ENCODE peak calls at places on chromosomes 7 and 10, in four cellular contexts. U, N, D and O are unnamed samples.

GRCh38 chr10:125611216-125611615 is 71.7 kb downstream of the TEX36 start:
- DNase-seq in N (no peak), D (no peak), U (no peak), O (no peak)

GRCh38 chr10:119005377-119006043 is 24.0 kb upstream of the NANOS1 start:
- DNase-seq in N (no peak), D (no peak), U (peak), O (peak)

GRCh38 chr10:118870467-118871243 is 115.9 kb upstream of the CACUL1 start:
- DNase-seq in N (no peak), D (no peak), U (peak), O (peak)

GRCh38 chr7:94417261-94417660 is 22.6 kb downstream of the COL1A2 start:
- DNase-seq in D (no peak), U (no peak), N (no peak), O (no peak)

GRCh38 chr10:49595713-49596492 is 14.2 kb upstream of the SLC18A3 start:
- DNase-seq in N (no peak), D (no peak), U (peak), O (no peak)

GRCh38 chr10:117532003-117532385 is 10.6 kb upstream of the EMX2 start:
- DNase-seq in U (no peak), N (no peak), D (no peak), O (no peak)

GRCh38 chr10:96387151-96387550 is 28.3 kb upstream of the OPALIN start:
- DNase-seq in N (no peak), U (no peak), D (no peak), O (no peak)

GRCh38 chr7:24971333-24972165 is 8.4 kb downstream of the OSBPL3 start:
- DNase-seq in N (no peak), U (peak), D (no peak), O (peak)

GRCh38 chr7:94883676-94884075 is 23.7 kb upstream of the PPP1R9A start:
- DNase-seq in N (no peak), U (no peak), D (no peak), O (no peak)

GRCh38 chr10:52597189-52597863 is 175.3 kb downstream of the MBL2 start:
- DNase-seq in D (no peak), N (no peak), U (peak), O (no peak)

GRCh38 chr10:95388539-95388938 is 97.7 kb upstream of the PDLIM1 start:
- DNase-seq in N (peak), U (peak), D (no peak), O (no peak)

GRCh38 chr7:77827999-77828398 is 29.4 kb downstream of the PHTF2 start:
- DNase-seq in N (no peak), U (no peak), D (no peak), O (peak)

GRCh38 chr10:70598857-70599295 is 3.7 kb downstream of the PRF1 start:
- DNase-seq in N (no peak), U (no peak), D (no peak), O (no peak)

GRCh38 chr7:816751-817671 is 15.3 kb upstream of the SUN1 start:
- DNase-seq in N (no peak), U (peak), D (peak), O (peak)

GRCh38 chr7:84492128-84492527 is 297.5 kb upstream of the SEMA3A start:
- DNase-seq in U (no peak), D (no peak), N (no peak), O (no peak)

GRCh38 chr7:84492565-84493034 is 298.0 kb upstream of the SEMA3A start:
- DNase-seq in D (no peak), U (no peak), N (no peak), O (no peak)

GRCh38 chr7:84490661-84491060 is 296.1 kb upstream of the SEMA3A start:
- DNase-seq in D (no peak), U (no peak), N (no peak), O (no peak)
- H3K4me3 ChIP-seq in D (no peak), U (no peak), N (no peak), O (no peak)

GRCh38 chr7:130226333-130226732 is 18.7 kb downstream of the SSMEM1 start:
- DNase-seq in U (no peak), N (no peak), D (no peak), O (no peak)
- H3K4me3 ChIP-seq in U (no peak), N (no peak), D (no peak), O (no peak)

GRCh38 chr7:99752354-99752753 is 17.4 kb upstream of the CYP3A7 start:
- DNase-seq in D (no peak), U (peak), N (peak), O (peak)
- H3K4me3 ChIP-seq in D (no peak), U (no peak), N (no peak), O (no peak)

GRCh38 chr7:4707980-4708411 is 25.9 kb downstream of the FOXK1 start:
- DNase-seq in D (peak), N (no peak), U (no peak), O (no peak)

GRCh38 chr7:4709187-4709586 is 27.1 kb downstream of the FOXK1 start:
- DNase-seq in U (no peak), N (no peak), D (peak), O (no peak)

GRCh38 chr7:4703532-4703931 is 21.4 kb downstream of the FOXK1 start:
- DNase-seq in U (no peak), N (no peak), D (no peak), O (no peak)

GRCh38 chr7:4707134-4707651 is 25.1 kb downstream of the FOXK1 start:
- DNase-seq in D (peak), N (no peak), U (no peak), O (no peak)

GRCh38 chr7:4706384-4707032 is 24.4 kb downstream of the FOXK1 start:
- DNase-seq in N (no peak), U (no peak), D (peak), O (no peak)
- H3K4me3 ChIP-seq in N (no peak), U (no peak), D (peak), O (no peak)

DNA sequence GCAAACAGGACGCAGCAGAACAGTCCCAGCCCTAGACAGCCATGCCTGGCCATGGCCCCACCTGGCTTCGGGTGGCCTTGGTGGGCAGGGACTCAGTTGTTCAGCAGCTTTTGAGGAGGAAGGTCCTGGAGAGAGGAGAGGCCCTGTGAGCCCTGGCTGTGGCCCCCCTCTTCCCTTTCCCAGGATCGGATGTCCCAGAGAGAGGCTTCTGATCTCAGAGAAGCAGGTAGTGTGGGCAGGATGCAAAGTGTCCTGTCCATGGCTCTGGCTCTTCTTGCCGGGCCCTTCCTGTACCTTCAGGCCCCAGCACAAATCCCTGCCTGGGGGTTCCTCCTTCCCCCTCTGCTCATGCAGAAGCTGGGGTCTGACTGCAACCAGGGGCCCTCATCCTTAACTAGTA is 1.6 kb downstream of the PRRT4 start:
- DNase-seq in D (peak), U (no peak), N (no peak), O (no peak)
- H3K4me3 ChIP-seq in D (no peak), U (no peak), N (no peak), O (no peak)

GRCh38 chr7:88386757-88387156 is 80.1 kb upstream of the STEAP4 start:
- DNase-seq in N (no peak), U (no peak), D (no peak), O (no peak)
- H3K4me3 ChIP-seq in N (no peak), U (no peak), D (no peak), O (no peak)

DNA sequence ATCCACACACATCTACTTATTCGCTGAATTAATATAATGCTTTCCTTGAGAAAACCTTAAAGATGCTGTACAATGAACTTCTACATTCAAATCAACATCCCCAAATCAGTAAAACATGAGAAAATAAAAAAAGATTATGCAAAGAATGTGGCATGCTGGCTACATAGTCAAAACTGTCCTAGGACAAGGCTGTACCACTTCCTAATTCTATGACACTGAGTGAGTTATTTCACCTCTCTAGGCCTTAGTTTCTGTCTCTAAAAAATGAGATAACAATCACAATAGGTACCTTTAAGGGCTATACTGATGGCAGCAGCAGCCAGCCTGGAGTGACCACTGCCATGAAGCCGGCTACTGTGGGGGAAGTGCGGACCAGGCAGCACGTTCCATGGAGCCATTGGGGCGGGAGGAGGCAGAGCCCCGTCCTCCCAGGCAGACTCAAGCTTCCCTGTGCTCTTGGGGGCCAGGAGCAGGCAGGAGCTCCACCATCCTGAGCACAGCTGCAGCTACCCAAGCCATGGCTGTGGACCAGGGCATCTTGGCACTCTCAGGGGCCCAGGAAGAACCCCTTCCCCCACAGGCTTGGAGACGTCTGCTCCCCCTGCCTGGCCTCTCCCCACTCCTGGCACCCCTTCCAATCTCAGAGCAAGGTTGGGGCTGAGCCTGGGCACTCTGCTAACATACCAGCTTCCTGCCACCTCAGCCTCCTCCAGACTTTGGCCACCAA is 110.2 kb downstream of the ELAPOR2 start:
- DNase-seq in D (peak), U (no peak), N (no peak), O (no peak)
- H3K4me3 ChIP-seq in D (no peak), U (no peak), N (no peak), O (no peak)

DNA sequence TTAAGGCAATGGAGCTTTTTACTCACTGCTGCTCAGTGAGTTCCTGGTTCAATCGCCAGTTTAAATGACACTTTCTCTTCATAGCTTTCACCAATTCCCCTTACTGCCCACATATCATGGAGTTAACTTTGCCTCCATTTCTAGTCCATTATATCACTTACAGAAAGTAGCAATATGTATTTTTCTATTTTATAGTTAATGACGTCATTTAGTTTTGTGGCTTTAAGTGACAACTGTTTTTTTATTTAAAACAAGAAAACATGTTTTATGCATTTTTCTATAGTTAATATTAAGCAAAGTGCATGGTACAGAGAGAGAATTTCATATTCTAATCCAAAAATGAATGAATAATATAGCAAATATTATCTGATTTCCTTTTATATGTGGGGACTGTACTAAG is 363.3 kb downstream of the CDC14C start:
- DNase-seq in U (no peak), N (no peak), D (no peak), O (no peak)
- H3K4me3 ChIP-seq in U (no peak), N (no peak), D (no peak), O (no peak)

DNA sequence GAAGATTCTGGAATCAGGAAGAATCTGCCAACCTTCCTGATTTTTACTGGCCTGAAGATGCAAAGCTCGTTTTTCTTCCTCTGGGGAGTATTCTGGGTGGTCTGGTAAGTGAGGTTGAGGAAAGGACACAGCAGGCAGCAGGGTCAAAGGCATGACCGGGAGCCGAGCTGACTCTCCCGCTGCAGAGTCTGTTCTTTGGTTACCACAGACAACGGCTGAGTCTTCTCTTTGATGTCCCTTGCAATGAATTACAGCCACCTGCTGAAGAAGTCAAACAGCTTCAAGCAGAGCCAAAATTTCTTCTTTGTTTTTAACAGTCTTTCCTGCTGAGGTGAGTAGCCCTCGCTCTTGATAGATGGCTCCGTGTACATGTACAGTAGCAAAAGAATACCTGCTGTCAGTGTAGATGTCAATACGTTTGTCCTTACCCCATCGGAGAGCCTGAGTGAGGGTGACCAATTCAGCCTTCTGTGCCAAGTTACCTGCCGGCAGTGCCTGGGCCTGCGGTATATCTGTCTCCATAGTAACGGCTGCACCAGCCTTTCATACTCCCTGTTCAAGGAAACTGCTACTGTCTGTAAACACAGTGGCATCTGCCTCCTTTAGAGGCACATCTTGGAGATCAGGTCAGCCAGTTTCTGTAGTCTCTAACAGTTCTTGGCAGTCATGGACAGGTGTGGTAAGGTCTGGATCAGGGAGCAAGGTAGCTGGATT is 76.4 kb downstream of the PRR15 start:
- DNase-seq in U (no peak), N (no peak), D (peak), O (peak)
- H3K4me3 ChIP-seq in U (no peak), N (no peak), D (no peak), O (no peak)